ENCODE peak calls at places on chromosomes 2 and 18, in eight cellular contexts. O is A549, K is K562, X is H1, J is SK-N-SH, F is IMR-90, R is HepG2, G is GM12878. D is an unnamed sample.

GRCh38 chr18:666177-666576 is 8.7 kb downstream of the TYMS start:
- DNase-seq in X (no peak), F (no peak), K (peak; percentile 50), O (no peak), J (no peak), G (no peak), R (no peak), D (no peak)

GRCh38 chr2:240302933-240303332 is 132.5 kb upstream of the GPC1 start:
- DNase-seq in X (no peak), F (no peak), O (no peak), J (no peak), R (no peak), G (no peak), K (no peak), D (no peak)

GRCh38 chr2:43358688-43359201 is 132.3 kb upstream of the ZFP36L2 start:
- DNase-seq in K (no peak), F (peak; percentile 21), R (peak; percentile 32), O (no peak), X (no peak), G (no peak), J (no peak), D (no peak)

GRCh38 chr2:171410624-171411023 is 23.2 kb downstream of the METTL8 start:
- DNase-seq in F (no peak), R (no peak), K (no peak), X (no peak), O (no peak), G (no peak), J (no peak), D (no peak)

GRCh38 chr2:8623576-8623957 is 58.3 kb upstream of the ID2 start:
- DNase-seq in F (no peak), R (no peak), X (no peak), G (no peak), J (no peak), O (no peak), K (no peak), D (no peak)

GRCh38 chr2:9703085-9703641 is 72.4 kb upstream of the YWHAQ start:
- DNase-seq in G (no peak), R (peak; percentile 39), J (no peak), K (no peak), O (peak; percentile 90), X (no peak), F (peak; percentile 71), D (peak; percentile 1)

GRCh38 chr2:206701952-206702630 is 16.1 kb downstream of the DYTN start:
- DNase-seq in R (no peak), G (no peak), J (no peak), F (no peak), K (no peak), X (no peak), O (no peak), D (no peak)

GRCh38 chr2:46982356-46983064 is 66.9 kb upstream of the MCFD2 start:
- DNase-seq in X (no peak), K (no peak), O (no peak), J (no peak), F (no peak), G (no peak), R (no peak), D (no peak)

GRCh38 chr2:27306657-27307544 is 1.3 kb downstream of the UCN start:
- DNase-seq in G (no peak), J (peak; percentile 75), R (no peak), X (no peak), K (no peak), O (no peak), F (no peak), D (no peak)

GRCh38 chr2:135585586-135585985 is 54.3 kb downstream of the R3HDM1 start:
- DNase-seq in J (no peak), O (no peak), X (peak; percentile 2), R (no peak), G (no peak), F (peak; percentile 26), K (no peak), D (no peak)

GRCh38 chr2:182949572-182950189 is 83.2 kb upstream of the FRZB start:
- DNase-seq in G (no peak), X (no peak), J (no peak), O (no peak), F (peak; percentile 30), R (no peak), K (peak; percentile 55), D (no peak)

GRCh38 chr2:119414894-119415293 is 16.8 kb upstream of the TMEM37 start:
- DNase-seq in G (no peak), X (no peak), K (no peak), J (no peak), O (no peak), R (no peak), F (no peak), D (no peak)

GRCh38 chr2:28638102-28638501 is 113.5 kb upstream of the PPP1CB start:
- DNase-seq in X (no peak), J (no peak), K (no peak), G (no peak), F (no peak), O (no peak), R (no peak), D (no peak)

GRCh38 chr2:163802289-163802688 is 66.5 kb upstream of the FIGN start:
- DNase-seq in K (no peak), O (no peak), R (no peak), J (no peak), X (no peak), G (no peak), F (no peak), D (no peak)

GRCh38 chr2:176682278-176682677 is 413.0 kb downstream of the MTX2 start:
- DNase-seq in K (no peak), X (no peak), J (no peak), G (no peak), R (no peak), O (no peak), F (no peak), D (no peak)

GRCh38 chr2:67394734-67395133 is 2.4 kb upstream of the ETAA1 start:
- DNase-seq in G (no peak), K (no peak), F (peak; percentile 53), R (no peak), J (no peak), O (no peak), X (no peak), D (no peak)

GRCh38 chr2:119338826-119339561 is 27.6 kb downstream of the C2orf76 start:
- DNase-seq in F (no peak), O (no peak), X (no peak), J (no peak), G (peak; percentile 48), R (no peak), K (peak; percentile 72), D (no peak)

GRCh38 chr2:105641389-105641811 is 103.3 kb upstream of the NCK2 start:
- DNase-seq in O (no peak), F (no peak), R (no peak), X (no peak), J (peak; percentile 85), G (no peak), K (peak; percentile 37), D (no peak)

GRCh38 chr2:224749136-224749535 is 33.0 kb upstream of the CCDC195 start:
- DNase-seq in G (no peak), J (no peak), F (no peak), O (no peak), X (no peak), K (no peak), R (no peak), D (no peak)

DNA sequence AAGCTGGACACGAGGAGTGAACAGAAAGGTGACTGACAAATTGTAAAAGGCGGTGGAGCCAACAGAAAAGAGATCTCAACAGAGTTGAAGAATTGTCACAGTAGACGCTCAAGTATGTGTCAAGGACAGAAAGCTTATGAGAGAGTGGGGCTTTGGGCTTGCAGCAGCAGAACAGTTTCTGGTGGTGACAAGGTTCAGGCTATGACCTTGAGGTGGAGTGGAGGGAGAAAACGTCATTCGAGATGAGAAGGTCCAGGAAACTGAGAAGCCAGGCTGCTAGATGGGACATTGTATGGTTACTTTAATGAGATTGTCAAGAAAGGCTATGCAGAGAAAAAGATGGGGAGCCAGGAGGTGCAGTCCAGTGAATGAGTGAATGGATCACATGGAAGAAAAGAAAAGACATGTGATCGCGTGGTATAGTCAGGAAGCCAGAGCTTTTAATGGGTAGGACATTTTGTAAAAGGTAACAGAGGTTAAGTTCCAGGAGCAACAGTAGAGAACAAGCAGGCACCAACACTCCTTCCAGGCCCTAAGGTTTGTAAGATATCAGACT is 91.1 kb upstream of the EPC2 start:
- DNase-seq in F (no peak), G (no peak), O (no peak), X (no peak), J (no peak), K (no peak), R (no peak), D (no peak)
- TF ChIP-seq RAD21 in F (no peak), G (no peak), O (no peak), X (no peak), J (no peak), K (no peak), R (no peak), D (no peak)

DNA sequence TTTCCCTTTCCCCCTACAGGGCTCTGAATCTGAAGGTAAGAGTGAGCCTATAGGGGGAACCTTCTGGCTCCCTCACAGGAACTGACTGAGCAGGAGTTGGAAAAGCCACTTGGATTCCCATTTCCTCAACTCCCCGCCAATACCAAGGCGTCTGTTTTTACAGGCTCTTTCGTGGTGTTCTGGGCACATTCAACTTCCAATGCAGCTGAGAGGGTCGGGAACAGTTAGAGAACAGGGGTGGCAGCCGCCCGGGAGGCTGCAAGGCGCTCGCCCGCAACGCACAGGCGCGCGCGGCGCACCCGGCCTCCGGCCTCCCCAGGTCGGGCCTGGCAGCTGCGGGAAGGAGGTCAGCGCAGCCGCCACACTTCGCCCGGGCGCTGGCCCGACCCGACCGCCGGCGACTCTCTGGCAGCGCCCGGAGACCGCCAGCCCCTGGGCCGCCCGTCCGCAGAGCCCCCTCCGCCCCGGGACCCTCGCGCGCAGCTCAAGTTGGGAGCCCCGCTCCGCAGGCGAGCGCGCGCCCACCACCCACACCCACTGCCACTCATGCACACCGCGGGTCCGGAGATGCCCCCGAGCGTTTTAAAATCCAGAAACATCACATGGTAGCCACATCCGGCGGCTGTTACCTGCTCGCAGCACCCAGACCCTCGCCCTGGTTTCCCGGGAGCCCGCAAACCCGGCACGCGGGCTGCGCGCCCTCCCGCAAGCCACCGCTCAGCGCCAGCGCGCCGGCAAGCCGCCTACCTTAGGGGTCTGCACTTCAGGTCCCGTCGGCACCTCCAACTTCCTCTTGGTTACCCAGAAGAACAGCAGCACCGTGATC is 816 bp downstream of the GALNT14 start:
- DNase-seq in R (no peak), G (no peak), O (peak; percentile 72), F (no peak), K (no peak), X (no peak), J (peak; percentile 88), D (no peak)
- TF ChIP-seq RAD21 in R (no peak), G (no peak), O (no peak), F (no peak), K (no peak), X (no peak), J (no peak), D (no peak)

GRCh38 chr2:19648583-19648982 is 253.2 kb downstream of the TTC32 start:
- DNase-seq in J (no peak), G (no peak), O (peak; percentile 31), K (no peak), R (no peak), X (no peak), F (peak; percentile 90), D (no peak)
- TF ChIP-seq RAD21 in J (no peak), G (no peak), O (peak; percentile 28), K (no peak), R (no peak), X (no peak), F (no peak), D (no peak)

DNA sequence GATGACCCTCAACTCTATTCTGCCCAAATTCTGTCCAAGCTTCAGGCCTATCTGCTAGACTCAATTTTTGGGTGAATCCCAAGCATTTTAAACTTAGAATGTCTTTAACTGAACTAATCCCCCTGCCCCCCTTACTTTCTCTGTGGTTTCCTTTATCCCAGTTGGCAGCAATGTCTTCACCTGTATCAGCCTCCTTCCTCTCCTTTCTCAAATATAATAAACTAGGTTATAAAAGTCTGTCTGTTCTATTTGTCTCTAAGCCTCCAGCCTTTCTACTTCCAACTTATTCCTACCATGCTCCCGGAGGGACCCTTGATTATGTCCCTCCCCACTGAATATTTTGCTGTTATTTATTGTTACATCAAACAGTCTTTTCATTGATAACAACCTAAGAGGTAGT is 375.5 kb upstream of the TRIB2 start:
- DNase-seq in J (no peak), F (no peak), X (no peak), K (no peak), O (no peak), R (no peak), G (no peak), D (no peak)
- TF ChIP-seq RAD21 in J (no peak), F (no peak), X (no peak), K (no peak), O (no peak), R (no peak), G (no peak), D (no peak)